ENCODE peak calls at places on chromosomes 1 and 21, in nine cellular contexts. R is ovary, Y is testis, X is tibial nerve, L is spleen, I is body of pancreas, J is IMR-90, A is adrenal gland, S is Peyer's patch. V is an unnamed sample.

GRCh38 chr1:243742814-243743213 is 107.2 kb downstream of the AKT3 start:
- DNase-seq in R (no peak), Y (no peak), X (no peak), L (no peak), I (no peak), J (peak), A (no peak), S (no peak), V (no peak)

GRCh38 chr1:66576645-66577044 is 42.7 kb downstream of the SGIP1 start:
- DNase-seq in R (no peak), Y (peak), X (no peak), L (no peak), I (no peak), J (peak), A (no peak), S (no peak), V (no peak)

GRCh38 chr1:171898956-171899355 is 57.7 kb downstream of the DNM3 start:
- DNase-seq in R (no peak), Y (peak), X (no peak), L (no peak), I (no peak), J (no peak), A (peak), S (no peak), V (no peak)

GRCh38 chr1:101278238-101278637 is 41.4 kb downstream of the S1PR1 start:
- DNase-seq in R (no peak), Y (no peak), X (no peak), L (no peak), I (no peak), J (no peak), A (no peak), S (no peak), V (peak)

GRCh38 chr1:89335486-89335885 is 28.4 kb upstream of the GBP6 start:
- DNase-seq in R (no peak), Y (no peak), X (no peak), L (no peak), I (no peak), J (no peak), A (no peak), S (no peak), V (no peak)

GRCh38 chr21:17931080-17931479 is 111.9 kb upstream of the C21orf91 start:
- DNase-seq in R (no peak), Y (no peak), X (no peak), L (no peak), I (no peak), J (no peak), A (no peak), S (no peak), V (no peak)

GRCh38 chr1:30678209-30678608 is 45.2 kb downstream of the MATN1 start:
- DNase-seq in R (no peak), Y (no peak), X (no peak), L (peak), I (no peak), J (no peak), A (no peak), S (peak), V (no peak)

GRCh38 chr1:247102381-247102780 is 1.8 kb downstream of the ZNF669 start:
- DNase-seq in R (no peak), Y (no peak), X (no peak), L (no peak), I (no peak), J (peak), A (no peak), S (no peak), V (no peak)

GRCh38 chr1:22239378-22239777 is 96.5 kb upstream of the WNT4 start:
- DNase-seq in R (no peak), Y (no peak), X (no peak), L (no peak), I (no peak), J (no peak), A (no peak), S (peak), V (no peak)

GRCh38 chr1:90114521-90115141 is 119.7 kb downstream of the ZNF326 start:
- DNase-seq in R (no peak), Y (no peak), X (no peak), L (no peak), I (no peak), J (peak), A (no peak), S (no peak), V (no peak)

GRCh38 chr21:45260191-45260795 is 27.4 kb downstream of the POFUT2 start:
- DNase-seq in R (no peak), Y (no peak), X (no peak), L (no peak), I (no peak), J (no peak), A (peak), S (no peak), V (peak)

GRCh38 chr1:237471377-237471776 is 419.3 kb downstream of the ZP4 start:
- DNase-seq in R (no peak), Y (no peak), X (no peak), L (no peak), I (no peak), J (no peak), A (no peak), S (no peak), V (no peak)

GRCh38 chr1:242827538-242827937 is 303.0 kb upstream of the PLD5 start:
- DNase-seq in R (no peak), Y (no peak), X (no peak), L (no peak), I (no peak), J (no peak), A (no peak), S (no peak), V (no peak)

GRCh38 chr1:14862114-14862513 is 263.6 kb downstream of the KAZN start:
- DNase-seq in R (no peak), Y (no peak), X (no peak), L (no peak), I (no peak), J (no peak), A (no peak), S (no peak), V (no peak)

GRCh38 chr1:93965256-93965655 is 56.0 kb upstream of the GCLM start:
- DNase-seq in R (no peak), Y (no peak), X (no peak), L (no peak), I (no peak), J (no peak), A (no peak), S (no peak), V (no peak)

GRCh38 chr1:56333461-56333860 is 245.9 kb downstream of the PLPP3 start:
- DNase-seq in R (no peak), Y (no peak), X (no peak), L (no peak), I (no peak), J (no peak), A (no peak), S (no peak), V (no peak)

GRCh38 chr1:56331207-56331891 is 248.0 kb downstream of the PLPP3 start:
- DNase-seq in R (no peak), Y (no peak), X (no peak), L (no peak), I (no peak), J (no peak), A (no peak), S (no peak), V (no peak)

GRCh38 chr1:56331892-56332567 is 247.3 kb downstream of the PLPP3 start:
- DNase-seq in R (no peak), Y (no peak), X (no peak), L (no peak), I (peak), J (peak), A (no peak), S (no peak), V (no peak)

GRCh38 chr1:56335394-56335793 is 244.0 kb downstream of the PLPP3 start:
- DNase-seq in R (no peak), Y (no peak), X (no peak), L (no peak), I (no peak), J (no peak), A (no peak), S (no peak), V (no peak)

GRCh38 chr1:56334027-56334426 is 245.3 kb downstream of the PLPP3 start:
- DNase-seq in R (no peak), Y (no peak), X (no peak), L (no peak), I (no peak), J (no peak), A (no peak), S (no peak), V (no peak)
- TF ChIP-seq CTCF in R (no peak), Y (no peak), X (no peak), L (no peak), I (no peak), J (no peak), A (no peak), S (no peak), V (no peak)

GRCh38 chr1:218394989-218395388 is 49.9 kb downstream of the TGFB2 start:
- DNase-seq in R (no peak), Y (no peak), X (no peak), L (no peak), I (no peak), J (no peak), A (no peak), S (no peak), V (no peak)

GRCh38 chr1:218394416-218394815 is 49.3 kb downstream of the TGFB2 start:
- DNase-seq in R (no peak), Y (no peak), X (no peak), L (no peak), I (no peak), J (no peak), A (no peak), S (no peak), V (no peak)

GRCh38 chr1:218395916-218396315 is 50.8 kb downstream of the TGFB2 start:
- DNase-seq in R (no peak), Y (no peak), X (no peak), L (no peak), I (no peak), J (peak), A (no peak), S (no peak), V (no peak)

GRCh38 chr1:218392717-218393116 is 47.6 kb downstream of the TGFB2 start:
- DNase-seq in R (no peak), Y (no peak), X (no peak), L (no peak), I (no peak), J (no peak), A (no peak), S (no peak), V (no peak)

GRCh38 chr1:218390625-218391024 is 45.5 kb downstream of the TGFB2 start:
- DNase-seq in R (no peak), Y (no peak), X (no peak), L (no peak), I (no peak), J (no peak), A (no peak), S (no peak), V (no peak)
- TF ChIP-seq POLR2A in R (no peak), Y (no peak), X (no peak), L (no peak), I (no peak), J (no peak), A (no peak), S (no peak), V (no peak)

DNA sequence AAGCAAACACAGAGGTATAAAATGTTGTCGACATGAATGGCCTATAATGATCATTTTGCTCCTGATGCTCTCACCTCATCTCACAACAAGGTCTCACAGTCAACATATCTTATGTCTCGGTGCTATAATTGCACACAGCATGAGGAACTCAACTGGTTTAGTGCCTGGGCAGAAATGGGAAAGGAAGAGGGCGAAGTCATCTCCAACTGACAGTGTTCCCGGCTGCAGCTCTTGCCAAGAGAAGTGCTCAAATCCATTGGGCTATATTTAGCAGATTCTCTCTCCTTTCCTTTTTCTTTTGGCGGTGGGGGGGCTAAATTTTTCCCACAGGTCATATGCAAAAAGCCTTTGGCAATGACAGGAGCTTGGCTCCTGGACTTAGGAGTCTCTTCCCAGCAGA is 53.0 kb downstream of the SLC45A1 start:
- DNase-seq in R (no peak), Y (peak), X (no peak), L (no peak), I (no peak), J (peak), A (peak), S (no peak), V (no peak)
- H3K27ac ChIP-seq in R (no peak), Y (no peak), X (peak), L (peak), I (peak), J (no peak), A (peak), S (peak), V (peak)

GRCh38 chr1:112852276-112852675 is 103.7 kb downstream of the SLC16A1 start:
- DNase-seq in R (no peak), Y (peak), X (no peak), L (no peak), I (no peak), J (no peak), A (no peak), S (no peak), V (no peak)

GRCh38 chr1:112852934-112853333 is 103.1 kb downstream of the SLC16A1 start:
- DNase-seq in R (no peak), Y (no peak), X (no peak), L (no peak), I (no peak), J (no peak), A (no peak), S (no peak), V (no peak)

GRCh38 chr1:112849425-112849966 is 106.5 kb downstream of the SLC16A1 start:
- DNase-seq in R (peak), Y (peak), X (no peak), L (no peak), I (no peak), J (peak), A (no peak), S (peak), V (no peak)

GRCh38 chr1:112849967-112850641 is 105.9 kb downstream of the SLC16A1 start:
- DNase-seq in R (no peak), Y (no peak), X (no peak), L (no peak), I (no peak), J (no peak), A (no peak), S (no peak), V (no peak)

GRCh38 chr1:112855152-112855836 is 100.7 kb downstream of the SLC16A1 start:
- DNase-seq in R (no peak), Y (no peak), X (no peak), L (no peak), I (no peak), J (no peak), A (no peak), S (no peak), V (no peak)
- TF ChIP-seq CTCF in R (no peak), Y (no peak), X (no peak), L (no peak), I (no peak), J (no peak), A (no peak), S (no peak), V (no peak)

DNA sequence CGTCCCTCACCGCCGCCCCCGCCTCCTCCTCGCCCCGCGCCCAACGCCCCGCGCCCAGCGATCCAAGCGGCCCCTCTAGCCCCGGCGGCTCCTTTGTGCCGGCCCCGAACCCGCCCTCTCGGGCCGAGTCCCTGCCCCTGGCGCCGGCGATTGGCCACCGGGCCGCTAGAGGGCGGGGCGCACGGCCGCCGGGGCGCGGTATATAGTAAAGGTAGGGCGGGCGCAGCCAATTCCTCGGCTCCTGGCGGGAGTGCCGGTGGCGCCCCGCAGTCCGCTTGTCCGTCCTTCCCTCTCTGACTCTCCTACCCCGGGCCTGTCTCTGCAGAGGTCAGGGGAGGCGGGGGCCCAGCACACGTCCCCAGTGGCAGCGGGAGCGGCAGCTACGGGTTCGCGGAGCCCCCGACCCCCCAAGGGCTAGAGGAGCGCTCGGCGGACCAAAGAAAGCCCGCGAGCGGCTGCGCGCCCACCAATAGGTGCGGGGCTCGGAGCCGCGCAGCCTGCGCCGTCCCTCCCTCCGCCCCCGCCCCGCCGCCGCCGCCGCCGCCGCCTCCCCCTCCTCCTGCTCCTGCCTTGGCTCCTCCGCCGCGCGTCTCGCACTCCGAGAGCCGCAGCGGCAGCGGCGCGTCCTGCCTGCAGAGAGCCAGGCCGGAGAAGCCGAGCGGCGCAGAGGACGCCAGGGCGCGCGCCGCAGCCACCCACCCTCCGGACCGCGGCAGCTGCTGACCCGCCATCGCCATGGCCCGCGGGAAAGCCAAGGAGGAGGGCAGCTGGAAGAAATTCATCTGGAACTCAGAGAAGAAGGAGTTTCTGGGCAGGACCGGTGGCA is at the start of gene ATP1B1:
- DNase-seq in R (peak), Y (peak), X (peak), L (peak), I (peak), J (peak), A (peak), S (peak), V (no peak)
- TF ChIP-seq POLR2A in R (peak), Y (peak), X (peak), L (no peak), I (peak), J (peak), A (peak), S (peak), V (no peak)